ENCODE peak calls at places on chromosomes 11 and 22, in eight cellular contexts. One of them, this sample, is unnamed.
A peak's percentile ranks its signal among the peaks of the same experiment; 100 is the strongest.

GRCh38 chr11:124970925-124971324 is 16.9 kb downstream of the CCDC15 start:
- DNase-seq in ovary: no peak
- DNase-seq in SK-N-SH: peak; percentile 5
- DNase-seq in CD4-positive, CD25-positive, alpha-beta regulatory T cell: no peak
- DNase-seq in effector memory CD4-positive, alpha-beta T cell: no peak
- DNase-seq in OCI-LY7: no peak
- DNase-seq in NT2/D1: peak; percentile 18
- DNase-seq in heart right ventricle: no peak
- DNase-seq in this sample: peak; percentile 46

GRCh38 chr22:48248901-48249455 is 1486.5 kb downstream of the TBC1D22A start:
- DNase-seq in ovary: no peak
- DNase-seq in OCI-LY7: no peak
- DNase-seq in heart right ventricle: no peak
- DNase-seq in NT2/D1: no peak
- DNase-seq in CD4-positive, CD25-positive, alpha-beta regulatory T cell: no peak
- DNase-seq in SK-N-SH: no peak
- DNase-seq in effector memory CD4-positive, alpha-beta T cell: no peak
- DNase-seq in this sample: no peak

GRCh38 chr22:20001082-20001638 is 15.5 kb downstream of the ARVCF start:
- DNase-seq in heart right ventricle: peak; percentile 4
- DNase-seq in NT2/D1: no peak
- DNase-seq in ovary: no peak
- DNase-seq in OCI-LY7: no peak
- DNase-seq in SK-N-SH: no peak
- DNase-seq in effector memory CD4-positive, alpha-beta T cell: no peak
- DNase-seq in CD4-positive, CD25-positive, alpha-beta regulatory T cell: no peak
- DNase-seq in this sample: no peak

GRCh38 chr11:8233691-8234424 is 29.8 kb downstream of the LMO1 start:
- DNase-seq in SK-N-SH: peak; percentile 78
- DNase-seq in OCI-LY7: no peak
- DNase-seq in NT2/D1: no peak
- DNase-seq in heart right ventricle: peak; percentile 25
- DNase-seq in CD4-positive, CD25-positive, alpha-beta regulatory T cell: no peak
- DNase-seq in effector memory CD4-positive, alpha-beta T cell: no peak
- DNase-seq in ovary: no peak
- DNase-seq in this sample: peak; percentile 54

GRCh38 chr22:46329616-46330015 is 5.9 kb upstream of the TRMU start:
- DNase-seq in ovary: no peak
- DNase-seq in heart right ventricle: no peak
- DNase-seq in NT2/D1: no peak
- DNase-seq in CD4-positive, CD25-positive, alpha-beta regulatory T cell: no peak
- DNase-seq in SK-N-SH: no peak
- DNase-seq in OCI-LY7: no peak
- DNase-seq in effector memory CD4-positive, alpha-beta T cell: no peak
- DNase-seq in this sample: no peak

GRCh38 chr11:44934735-44935250 is 15.9 kb downstream of the TP53I11 start:
- DNase-seq in effector memory CD4-positive, alpha-beta T cell: no peak
- DNase-seq in heart right ventricle: no peak
- DNase-seq in OCI-LY7: no peak
- DNase-seq in ovary: no peak
- DNase-seq in CD4-positive, CD25-positive, alpha-beta regulatory T cell: no peak
- DNase-seq in SK-N-SH: no peak
- DNase-seq in NT2/D1: no peak
- DNase-seq in this sample: no peak

GRCh38 chr22:49800408-49801238 is 27.1 kb downstream of the BRD1 start:
- DNase-seq in heart right ventricle: no peak
- DNase-seq in effector memory CD4-positive, alpha-beta T cell: no peak
- DNase-seq in SK-N-SH: no peak
- DNase-seq in ovary: no peak
- DNase-seq in NT2/D1: no peak
- DNase-seq in CD4-positive, CD25-positive, alpha-beta regulatory T cell: no peak
- DNase-seq in OCI-LY7: no peak
- DNase-seq in this sample: no peak

GRCh38 chr11:71284525-71285092 is 32.2 kb upstream of the SHANK2 start:
- DNase-seq in NT2/D1: no peak
- DNase-seq in SK-N-SH: peak; percentile 57
- DNase-seq in ovary: no peak
- DNase-seq in CD4-positive, CD25-positive, alpha-beta regulatory T cell: no peak
- DNase-seq in OCI-LY7: no peak
- DNase-seq in heart right ventricle: no peak
- DNase-seq in effector memory CD4-positive, alpha-beta T cell: no peak
- DNase-seq in this sample: no peak

GRCh38 chr11:20488352-20488751 is 100.8 kb downstream of the PRMT3 start:
- DNase-seq in OCI-LY7: no peak
- DNase-seq in ovary: no peak
- DNase-seq in CD4-positive, CD25-positive, alpha-beta regulatory T cell: no peak
- DNase-seq in NT2/D1: no peak
- DNase-seq in effector memory CD4-positive, alpha-beta T cell: no peak
- DNase-seq in SK-N-SH: peak; percentile 35
- DNase-seq in heart right ventricle: no peak
- DNase-seq in this sample: no peak

DNA sequence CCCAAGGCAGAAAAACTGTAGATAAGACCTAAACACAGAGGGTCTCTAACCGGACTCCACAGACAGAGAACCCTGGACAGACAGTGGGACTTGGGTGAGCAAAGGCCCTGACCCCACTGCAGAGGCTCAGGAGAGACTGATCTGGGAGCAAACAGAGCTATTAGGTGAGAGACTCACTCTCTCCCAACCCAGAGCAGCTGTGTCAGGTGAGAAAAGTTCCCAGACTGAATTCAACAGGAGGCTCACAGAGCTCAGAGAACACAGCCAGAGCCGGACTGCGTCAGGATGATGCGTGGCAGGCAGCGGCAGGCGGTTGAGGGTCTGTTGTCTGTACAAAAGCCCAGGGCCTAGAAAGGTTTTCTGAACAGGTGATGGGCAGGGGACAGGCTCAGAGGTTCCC is 5.5 kb downstream of the RFPL2 start:
- DNase-seq in NT2/D1: no peak
- DNase-seq in heart right ventricle: no peak
- DNase-seq in SK-N-SH: no peak
- DNase-seq in ovary: no peak
- DNase-seq in CD4-positive, CD25-positive, alpha-beta regulatory T cell: no peak
- DNase-seq in effector memory CD4-positive, alpha-beta T cell: no peak
- DNase-seq in OCI-LY7: no peak
- DNase-seq in this sample: no peak
- H3K36me3 ChIP-seq in NT2/D1: no peaks in the 10 kb centered on the region
- H3K36me3 ChIP-seq in heart right ventricle: no peaks in the 10 kb centered on the region
- H3K36me3 ChIP-seq in SK-N-SH: no peaks in the 10 kb centered on the region
- H3K36me3 ChIP-seq in ovary: no peaks in the 10 kb centered on the region
- H3K36me3 ChIP-seq in CD4-positive, CD25-positive, alpha-beta regulatory T cell: no peaks in the 10 kb centered on the region
- H3K36me3 ChIP-seq in effector memory CD4-positive, alpha-beta T cell: no peaks in the 10 kb centered on the region
- H3K36me3 ChIP-seq in OCI-LY7: no peaks in the 10 kb centered on the region
- H3K36me3 ChIP-seq in this sample: no peaks in the 10 kb centered on the region

DNA sequence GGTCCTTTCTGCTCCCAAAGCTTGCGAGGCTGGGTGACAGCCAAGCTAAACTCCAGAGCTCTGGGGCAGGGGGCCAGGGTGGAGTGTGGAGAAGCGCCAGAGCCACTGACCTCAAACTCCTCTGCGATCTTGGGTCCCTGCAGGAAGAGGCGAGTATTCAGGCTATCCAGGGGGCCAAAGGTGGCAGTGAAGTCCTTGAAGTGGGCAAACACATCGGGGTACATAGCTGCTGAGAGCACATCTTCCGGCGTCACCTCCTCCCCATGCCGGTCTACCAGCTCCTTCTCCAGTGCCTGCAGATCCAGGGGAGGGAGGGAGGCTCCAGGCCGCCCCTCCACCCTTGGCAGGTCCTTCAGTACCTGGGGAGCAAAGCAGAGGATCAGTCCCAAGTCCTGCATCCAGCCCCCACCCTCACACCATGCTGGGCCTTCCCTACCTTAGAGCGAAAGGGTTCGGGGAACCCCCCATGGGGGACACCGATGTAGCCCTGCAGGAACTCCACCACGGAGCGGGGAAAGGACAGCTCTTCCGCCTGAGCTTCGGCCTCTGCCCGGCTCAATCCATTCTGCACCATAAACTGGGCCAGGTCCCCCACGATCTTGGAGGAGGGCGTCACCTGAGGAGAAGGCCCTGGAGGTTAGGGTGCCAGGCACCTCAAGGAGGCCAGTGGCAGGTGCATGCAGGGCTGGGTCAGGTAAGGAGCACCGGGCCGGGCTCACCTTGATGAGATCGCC is 6.4 kb downstream of the RCE1 start:
- DNase-seq in SK-N-SH: peak; percentile 30
- DNase-seq in CD4-positive, CD25-positive, alpha-beta regulatory T cell: no peak
- DNase-seq in ovary: peak; percentile 28
- DNase-seq in effector memory CD4-positive, alpha-beta T cell: no peak
- DNase-seq in NT2/D1: no peak
- DNase-seq in OCI-LY7: no peak
- DNase-seq in heart right ventricle: no peak
- DNase-seq in this sample: no peak
- H3K36me3 ChIP-seq in SK-N-SH: peaks cover 3% of the 10 kb centered on the region
- H3K36me3 ChIP-seq in CD4-positive, CD25-positive, alpha-beta regulatory T cell: peaks cover 21% of the 10 kb centered on the region
- H3K36me3 ChIP-seq in ovary: no peaks in the 10 kb centered on the region
- H3K36me3 ChIP-seq in effector memory CD4-positive, alpha-beta T cell: peaks cover 17% of the 10 kb centered on the region
- H3K36me3 ChIP-seq in NT2/D1: peaks cover 62% of the 10 kb centered on the region
- H3K36me3 ChIP-seq in OCI-LY7: peaks cover 31% of the 10 kb centered on the region
- H3K36me3 ChIP-seq in heart right ventricle: peaks cover 43% of the 10 kb centered on the region
- H3K36me3 ChIP-seq in this sample: peaks cover 6% of the 10 kb centered on the region

GRCh38 chr11:1281974-1282365 is 27.5 kb downstream of the TOLLIP start:
- DNase-seq in CD4-positive, CD25-positive, alpha-beta regulatory T cell: no peak
- DNase-seq in NT2/D1: no peak
- DNase-seq in SK-N-SH: no peak
- DNase-seq in effector memory CD4-positive, alpha-beta T cell: no peak
- DNase-seq in ovary: no peak
- DNase-seq in heart right ventricle: no peak
- DNase-seq in OCI-LY7: no peak
- DNase-seq in this sample: no peak
- H3K36me3 ChIP-seq in CD4-positive, CD25-positive, alpha-beta regulatory T cell: peaks cover 32% of the 10 kb centered on the region
- H3K36me3 ChIP-seq in NT2/D1: peaks cover 85% of the 10 kb centered on the region
- H3K36me3 ChIP-seq in SK-N-SH: no peaks in the 10 kb centered on the region
- H3K36me3 ChIP-seq in effector memory CD4-positive, alpha-beta T cell: peaks cover 57% of the 10 kb centered on the region
- H3K36me3 ChIP-seq in ovary: no peaks in the 10 kb centered on the region
- H3K36me3 ChIP-seq in heart right ventricle: peaks cover 96% of the 10 kb centered on the region
- H3K36me3 ChIP-seq in OCI-LY7: peaks cover 7% of the 10 kb centered on the region
- H3K36me3 ChIP-seq in this sample: peaks cover 14% of the 10 kb centered on the region

GRCh38 chr11:96365493-96365892 is 22.5 kb upstream of the MAML2 start:
- DNase-seq in CD4-positive, CD25-positive, alpha-beta regulatory T cell: no peak
- DNase-seq in heart right ventricle: no peak
- DNase-seq in ovary: no peak
- DNase-seq in SK-N-SH: no peak
- DNase-seq in OCI-LY7: no peak
- DNase-seq in effector memory CD4-positive, alpha-beta T cell: no peak
- DNase-seq in NT2/D1: no peak
- DNase-seq in this sample: no peak
- H3K36me3 ChIP-seq in CD4-positive, CD25-positive, alpha-beta regulatory T cell: peaks cover 64% of the 10 kb centered on the region
- H3K36me3 ChIP-seq in heart right ventricle: peaks cover 93% of the 10 kb centered on the region
- H3K36me3 ChIP-seq in ovary: no peaks in the 10 kb centered on the region
- H3K36me3 ChIP-seq in SK-N-SH: peaks cover 74% of the 10 kb centered on the region
- H3K36me3 ChIP-seq in OCI-LY7: peaks cover 50% of the 10 kb centered on the region
- H3K36me3 ChIP-seq in effector memory CD4-positive, alpha-beta T cell: peaks cover 10% of the 10 kb centered on the region
- H3K36me3 ChIP-seq in NT2/D1: peaks cover 18% of the 10 kb centered on the region
- H3K36me3 ChIP-seq in this sample: peaks cover 16% of the 10 kb centered on the region

DNA sequence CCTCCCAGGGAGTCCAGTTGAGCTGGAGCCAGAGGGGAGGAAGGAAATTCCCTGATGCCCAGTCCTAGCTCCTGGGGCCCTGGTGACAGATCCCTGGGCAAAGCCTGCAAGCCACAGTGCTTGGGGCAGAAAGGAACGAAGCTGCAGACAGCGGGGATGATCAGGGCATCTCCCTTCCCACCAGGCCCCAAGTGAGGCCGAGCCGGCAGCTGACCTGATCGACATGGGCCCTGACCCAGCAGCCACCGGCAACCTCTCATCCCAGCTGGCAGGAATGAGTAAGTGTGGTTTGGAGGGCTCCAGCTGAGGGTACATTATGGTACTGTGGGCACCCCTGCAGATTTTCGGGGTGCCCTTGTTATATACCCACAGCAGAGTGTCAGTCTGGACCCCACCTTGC is 33.5 kb downstream of the TOM1 start:
- DNase-seq in NT2/D1: no peak
- DNase-seq in ovary: no peak
- DNase-seq in heart right ventricle: no peak
- DNase-seq in CD4-positive, CD25-positive, alpha-beta regulatory T cell: no peak
- DNase-seq in effector memory CD4-positive, alpha-beta T cell: no peak
- DNase-seq in OCI-LY7: no peak
- DNase-seq in SK-N-SH: no peak
- DNase-seq in this sample: no peak
- H3K36me3 ChIP-seq in NT2/D1: peaks cover 56% of the 10 kb centered on the region
- H3K36me3 ChIP-seq in ovary: no peaks in the 10 kb centered on the region
- H3K36me3 ChIP-seq in heart right ventricle: peaks cover 99% of the 10 kb centered on the region
- H3K36me3 ChIP-seq in CD4-positive, CD25-positive, alpha-beta regulatory T cell: peaks cover 51% of the 10 kb centered on the region
- H3K36me3 ChIP-seq in effector memory CD4-positive, alpha-beta T cell: peaks cover 42% of the 10 kb centered on the region
- H3K36me3 ChIP-seq in OCI-LY7: peaks cover 11% of the 10 kb centered on the region
- H3K36me3 ChIP-seq in SK-N-SH: peaks cover 14% of the 10 kb centered on the region
- H3K36me3 ChIP-seq in this sample: no peaks in the 10 kb centered on the region

GRCh38 chr22:21701384-21701971 is 34.1 kb downstream of the YPEL1 start:
- DNase-seq in ovary: no peak
- DNase-seq in CD4-positive, CD25-positive, alpha-beta regulatory T cell: no peak
- DNase-seq in heart right ventricle: no peak
- DNase-seq in SK-N-SH: no peak
- DNase-seq in effector memory CD4-positive, alpha-beta T cell: no peak
- DNase-seq in OCI-LY7: no peak
- DNase-seq in NT2/D1: no peak
- DNase-seq in this sample: no peak
- H3K36me3 ChIP-seq in ovary: no peaks in the 10 kb centered on the region
- H3K36me3 ChIP-seq in CD4-positive, CD25-positive, alpha-beta regulatory T cell: peaks cover 19% of the 10 kb centered on the region
- H3K36me3 ChIP-seq in heart right ventricle: peaks cover 52% of the 10 kb centered on the region
- H3K36me3 ChIP-seq in SK-N-SH: no peaks in the 10 kb centered on the region
- H3K36me3 ChIP-seq in effector memory CD4-positive, alpha-beta T cell: peaks cover 14% of the 10 kb centered on the region
- H3K36me3 ChIP-seq in OCI-LY7: peaks cover 44% of the 10 kb centered on the region
- H3K36me3 ChIP-seq in NT2/D1: peaks cover 15% of the 10 kb centered on the region
- H3K36me3 ChIP-seq in this sample: no peaks in the 10 kb centered on the region

GRCh38 chr11:66337103-66337899 is 1.1 kb upstream of the RIN1 start:
- DNase-seq in heart right ventricle: no peak
- DNase-seq in effector memory CD4-positive, alpha-beta T cell: no peak
- DNase-seq in OCI-LY7: no peak
- DNase-seq in CD4-positive, CD25-positive, alpha-beta regulatory T cell: no peak
- DNase-seq in SK-N-SH: peak; percentile 75
- DNase-seq in NT2/D1: no peak
- DNase-seq in ovary: peak; percentile 49
- DNase-seq in this sample: no peak
- H3K36me3 ChIP-seq in heart right ventricle: peaks cover 65% of the 10 kb centered on the region
- H3K36me3 ChIP-seq in effector memory CD4-positive, alpha-beta T cell: peaks cover 41% of the 10 kb centered on the region
- H3K36me3 ChIP-seq in OCI-LY7: peaks cover 51% of the 10 kb centered on the region
- H3K36me3 ChIP-seq in CD4-positive, CD25-positive, alpha-beta regulatory T cell: peaks cover 39% of the 10 kb centered on the region
- H3K36me3 ChIP-seq in SK-N-SH: peaks cover 15% of the 10 kb centered on the region
- H3K36me3 ChIP-seq in NT2/D1: peaks cover 85% of the 10 kb centered on the region
- H3K36me3 ChIP-seq in ovary: no peaks in the 10 kb centered on the region
- H3K36me3 ChIP-seq in this sample: peaks cover 23% of the 10 kb centered on the region

This sample was measured in mammary epithelial cell.